ENCODE peak calls at places on chromosomes 3 and 15, in ten cellular contexts. R is right atrium auricular region; H is suprapubic skin; I is iris pigment epithelial cell; D is activated T-helper 2 cell treated with anti-CD3 and anti-CD28 coated beads, Interferon-gamma antibody, Interleukin-2, Interleukin-4, amounts not matched to agents 10 μg/mL and 5 μg/mL and 100 μg/mL, durations not matched to agents 14 hours and 24 hours and 36 hours; X is mesendoderm; K is thoracic aorta; T is HS-5; G is NCI-H2081 treated with DMSO at 0.1 percent for 48 hours; J is activated T-cell treated with anti-CD3 and anti-CD28 coated beads for 1 hour. F is an unnamed sample.

GRCh38 chr3:142000341-142000870 is 124.0 kb downstream of the ATP1B3 start:
- DNase-seq in R (no peak), H (no peak), I (no peak), D (no peak), X (no peak), K (no peak), T (no peak), G (no peak), J (no peak), F (no peak)

GRCh38 chr15:62769604-62770003 is 272.9 kb upstream of the TPM1 start:
- DNase-seq in R (no peak), H (no peak), I (peak), D (no peak), X (no peak), K (no peak), T (peak), G (no peak), J (no peak), F (no peak)

GRCh38 chr3:98901032-98901464 is 447 bp downstream of the DCBLD2 start:
- DNase-seq in R (peak), H (peak), I (peak), D (peak), X (peak), K (no peak), T (no peak), G (no peak), J (no peak), F (no peak)

GRCh38 chr3:128503164-128503651 is 10.2 kb upstream of the GATA2 start:
- DNase-seq in R (peak), H (peak), I (no peak), D (no peak), X (peak), K (no peak), T (no peak), G (no peak), J (no peak), F (no peak)

GRCh38 chr15:39213385-39213840 is 367.5 kb upstream of the THBS1 start:
- DNase-seq in R (peak), H (no peak), I (peak), D (no peak), X (peak), K (no peak), T (peak), G (no peak), J (no peak), F (peak)

GRCh38 chr15:26939398-26939797 is 31.6 kb upstream of the GABRG3 start:
- DNase-seq in R (no peak), H (no peak), I (no peak), D (no peak), X (no peak), K (no peak), T (no peak), G (no peak), J (no peak), F (no peak)

GRCh38 chr3:98333989-98334606 is 19.6 kb upstream of the OR5K4 start:
- DNase-seq in R (no peak), H (no peak), I (peak), D (no peak), X (no peak), K (no peak), T (no peak), G (no peak), J (no peak), F (no peak)

GRCh38 chr3:71987828-71988227 is 202.9 kb upstream of the PROK2 start:
- DNase-seq in R (no peak), H (no peak), I (peak), D (no peak), X (peak), K (no peak), T (no peak), G (peak), J (no peak), F (peak)

GRCh38 chr3:107328074-107328473 is 49.2 kb upstream of the CCDC54 start:
- DNase-seq in R (no peak), H (no peak), I (no peak), D (no peak), X (no peak), K (no peak), T (no peak), G (no peak), J (no peak), F (no peak)

GRCh38 chr3:165640031-165640430 is 197.2 kb downstream of the BCHE start:
- DNase-seq in R (no peak), H (no peak), I (no peak), D (no peak), X (no peak), K (no peak), T (no peak), G (no peak), J (no peak), F (no peak)